ENCODE peak calls at places on chromosome 5, in six cellular contexts. One of them, this sample, is unnamed.

GRCh38 chr5:28269978-28270377 is 1231.6 kb upstream of the CDH9 start:
- DNase-seq in cardiac muscle cell: no peak
- DNase-seq in prostate gland: no peak
- DNase-seq in AG09319: no peak
- DNase-seq in Peyer's patch: no peak
- DNase-seq in heart left ventricle: no peak
- DNase-seq in this sample: no peak

GRCh38 chr5:107063511-107063910 is 607.2 kb downstream of the EFNA5 start:
- DNase-seq in heart left ventricle: no peak
- DNase-seq in AG09319: no peak
- DNase-seq in prostate gland: no peak
- DNase-seq in cardiac muscle cell: no peak
- DNase-seq in Peyer's patch: no peak
- DNase-seq in this sample: no peak

GRCh38 chr5:120446068-120446492 is 18.0 kb upstream of the PRR16 start:
- DNase-seq in AG09319: peak
- DNase-seq in prostate gland: no peak
- DNase-seq in heart left ventricle: no peak
- DNase-seq in cardiac muscle cell: no peak
- DNase-seq in Peyer's patch: no peak
- DNase-seq in this sample: no peak

GRCh38 chr5:56649569-56649968 is 165.8 kb upstream of the MAP3K1 start:
- DNase-seq in heart left ventricle: peak
- DNase-seq in cardiac muscle cell: no peak
- DNase-seq in prostate gland: no peak
- DNase-seq in Peyer's patch: no peak
- DNase-seq in AG09319: no peak
- DNase-seq in this sample: no peak

GRCh38 chr5:89847743-89848142 is 561.8 kb downstream of the CETN3 start:
- DNase-seq in cardiac muscle cell: no peak
- DNase-seq in heart left ventricle: no peak
- DNase-seq in prostate gland: no peak
- DNase-seq in Peyer's patch: no peak
- DNase-seq in AG09319: no peak
- DNase-seq in this sample: no peak

GRCh38 chr5:95973793-95974325 is 12.2 kb upstream of the ELL2 start:
- DNase-seq in prostate gland: no peak
- DNase-seq in AG09319: no peak
- DNase-seq in cardiac muscle cell: no peak
- DNase-seq in Peyer's patch: no peak
- DNase-seq in heart left ventricle: no peak
- DNase-seq in this sample: peak

GRCh38 chr5:6714221-6715041 is 1.2 kb downstream of the TENT4A start:
- DNase-seq in heart left ventricle: peak
- DNase-seq in cardiac muscle cell: peak
- DNase-seq in AG09319: no peak
- DNase-seq in prostate gland: no peak
- DNase-seq in Peyer's patch: peak
- DNase-seq in this sample: peak

GRCh38 chr5:126171916-126172315 is 251.3 kb upstream of the GRAMD2B start:
- DNase-seq in AG09319: no peak
- DNase-seq in heart left ventricle: no peak
- DNase-seq in prostate gland: no peak
- DNase-seq in Peyer's patch: no peak
- DNase-seq in cardiac muscle cell: no peak
- DNase-seq in this sample: no peak

GRCh38 chr5:52692039-52692438 is 95.7 kb upstream of the ITGA1 start:
- DNase-seq in Peyer's patch: no peak
- DNase-seq in heart left ventricle: no peak
- DNase-seq in AG09319: no peak
- DNase-seq in cardiac muscle cell: no peak
- DNase-seq in prostate gland: no peak
- DNase-seq in this sample: no peak

GRCh38 chr5:178532666-178533065 is 57.5 kb downstream of the COL23A1 start:
- DNase-seq in cardiac muscle cell: no peak
- DNase-seq in Peyer's patch: no peak
- DNase-seq in AG09319: no peak
- DNase-seq in prostate gland: no peak
- DNase-seq in heart left ventricle: no peak
- DNase-seq in this sample: no peak

DNA sequence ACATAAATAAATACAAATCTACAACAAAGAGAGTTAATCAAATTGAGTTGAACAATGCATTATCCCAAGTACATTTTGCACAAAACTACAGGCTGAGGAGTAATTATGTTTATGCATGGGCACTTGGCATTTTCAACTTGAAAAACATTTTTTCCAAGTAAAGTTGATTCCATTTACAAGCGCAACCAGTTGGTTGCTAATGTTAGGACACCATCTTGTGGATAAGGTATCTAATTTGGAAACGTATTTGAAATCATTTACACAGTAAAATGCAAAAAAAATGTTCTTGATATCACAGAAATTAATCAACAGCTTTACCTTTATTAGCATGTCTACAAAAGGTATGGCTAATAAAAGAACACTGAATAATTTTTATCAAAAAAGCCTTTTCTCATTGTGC is 18.8 kb downstream of the FTMT start:
- DNase-seq in cardiac muscle cell: no peak
- DNase-seq in heart left ventricle: no peak
- DNase-seq in AG09319: no peak
- DNase-seq in Peyer's patch: no peak
- DNase-seq in prostate gland: no peak
- DNase-seq in this sample: no peak
- TF ChIP-seq CTCF in cardiac muscle cell: no peak
- TF ChIP-seq CTCF in heart left ventricle: peak
- TF ChIP-seq CTCF in AG09319: peak
- TF ChIP-seq CTCF in Peyer's patch: no peak
- TF ChIP-seq CTCF in prostate gland: no peak
- TF ChIP-seq CTCF in this sample: no peak

DNA sequence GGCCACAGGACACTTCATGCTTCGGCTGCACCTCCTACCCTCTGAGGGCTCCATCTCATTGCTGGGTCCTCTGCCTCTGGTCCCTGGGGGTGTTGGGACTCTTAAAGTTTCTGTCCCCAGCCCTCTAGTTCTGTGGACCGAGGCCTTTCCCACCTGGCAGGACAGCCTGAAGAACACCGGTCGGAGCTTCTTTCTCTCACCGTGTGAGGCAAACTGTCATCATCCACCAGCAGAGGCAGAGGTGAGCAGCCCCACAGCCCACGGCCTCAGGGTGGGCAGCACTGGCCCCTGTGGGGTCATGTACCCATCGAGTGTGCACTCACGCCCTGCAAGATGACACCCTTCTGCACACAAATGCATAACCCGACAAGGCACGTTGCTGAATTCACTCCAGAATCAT is 49.9 kb downstream of the IRX2 start:
- DNase-seq in prostate gland: no peak
- DNase-seq in Peyer's patch: no peak
- DNase-seq in cardiac muscle cell: no peak
- DNase-seq in heart left ventricle: no peak
- DNase-seq in AG09319: no peak
- DNase-seq in this sample: no peak
- TF ChIP-seq CTCF in prostate gland: no peak
- TF ChIP-seq CTCF in Peyer's patch: no peak
- TF ChIP-seq CTCF in cardiac muscle cell: no peak
- TF ChIP-seq CTCF in heart left ventricle: no peak
- TF ChIP-seq CTCF in AG09319: no peak
- TF ChIP-seq CTCF in this sample: no peak

GRCh38 chr5:82467006-82467561 is 188.9 kb upstream of the RPS23 start:
- DNase-seq in Peyer's patch: no peak
- DNase-seq in heart left ventricle: no peak
- DNase-seq in AG09319: peak
- DNase-seq in cardiac muscle cell: no peak
- DNase-seq in prostate gland: no peak
- DNase-seq in this sample: no peak
- TF ChIP-seq CTCF in Peyer's patch: no peak
- TF ChIP-seq CTCF in heart left ventricle: peak
- TF ChIP-seq CTCF in AG09319: peak
- TF ChIP-seq CTCF in cardiac muscle cell: peak
- TF ChIP-seq CTCF in prostate gland: no peak
- TF ChIP-seq CTCF in this sample: no peak

GRCh38 chr5:145347026-145347616 is 488.0 kb downstream of the PRELID2 start:
- DNase-seq in Peyer's patch: no peak
- DNase-seq in prostate gland: no peak
- DNase-seq in heart left ventricle: no peak
- DNase-seq in AG09319: no peak
- DNase-seq in cardiac muscle cell: peak
- DNase-seq in this sample: no peak
- TF ChIP-seq CTCF in Peyer's patch: no peak
- TF ChIP-seq CTCF in prostate gland: no peak
- TF ChIP-seq CTCF in heart left ventricle: peak
- TF ChIP-seq CTCF in AG09319: peak
- TF ChIP-seq CTCF in cardiac muscle cell: peak
- TF ChIP-seq CTCF in this sample: peak

GRCh38 chr5:171226096-171226495 is 83.0 kb upstream of the TLX3 start:
- DNase-seq in Peyer's patch: no peak
- DNase-seq in prostate gland: no peak
- DNase-seq in heart left ventricle: no peak
- DNase-seq in AG09319: no peak
- DNase-seq in cardiac muscle cell: no peak
- DNase-seq in this sample: no peak
- TF ChIP-seq CTCF in Peyer's patch: no peak
- TF ChIP-seq CTCF in prostate gland: no peak
- TF ChIP-seq CTCF in heart left ventricle: no peak
- TF ChIP-seq CTCF in AG09319: peak
- TF ChIP-seq CTCF in cardiac muscle cell: peak
- TF ChIP-seq CTCF in this sample: peak

DNA sequence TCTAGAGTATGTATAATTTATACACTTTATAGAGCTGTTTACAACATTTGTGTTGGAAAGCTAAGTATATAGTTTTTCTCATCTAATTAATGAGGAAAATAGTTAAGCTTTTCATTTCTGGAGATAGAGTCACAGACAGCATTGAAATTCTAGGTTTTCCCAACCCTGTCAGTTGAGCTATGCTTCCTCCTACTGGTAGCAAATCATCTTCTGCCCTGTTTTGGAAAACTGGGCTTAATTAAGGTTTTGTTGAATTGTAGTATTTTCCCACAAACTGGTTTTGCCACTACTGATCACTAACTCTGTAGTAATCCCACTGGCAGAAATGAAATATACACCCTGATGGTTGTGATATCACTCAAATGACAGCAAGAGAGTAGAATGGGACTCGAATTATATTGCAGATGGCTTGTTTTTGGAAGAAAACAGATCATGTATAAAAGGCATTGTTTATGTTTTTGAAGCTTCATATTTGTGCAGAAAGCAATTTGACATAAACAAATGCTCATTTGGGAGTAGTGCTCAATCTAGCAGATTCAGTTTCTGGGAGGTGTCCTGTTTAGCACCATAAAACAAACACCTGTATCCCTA is 46.6 kb downstream of the CD180 start:
- DNase-seq in Peyer's patch: no peak
- DNase-seq in prostate gland: no peak
- DNase-seq in heart left ventricle: no peak
- DNase-seq in AG09319: peak
- DNase-seq in cardiac muscle cell: no peak
- DNase-seq in this sample: no peak
- TF ChIP-seq CTCF in Peyer's patch: no peak
- TF ChIP-seq CTCF in prostate gland: peak
- TF ChIP-seq CTCF in heart left ventricle: peak
- TF ChIP-seq CTCF in AG09319: peak
- TF ChIP-seq CTCF in cardiac muscle cell: peak
- TF ChIP-seq CTCF in this sample: no peak

GRCh38 chr5:181045316-181045715 is 5.2 kb downstream of the BTNL9 start:
- DNase-seq in heart left ventricle: no peak
- DNase-seq in prostate gland: no peak
- DNase-seq in Peyer's patch: no peak
- DNase-seq in cardiac muscle cell: no peak
- DNase-seq in AG09319: no peak
- DNase-seq in this sample: no peak
- TF ChIP-seq CTCF in heart left ventricle: peak
- TF ChIP-seq CTCF in prostate gland: no peak
- TF ChIP-seq CTCF in Peyer's patch: no peak
- TF ChIP-seq CTCF in cardiac muscle cell: no peak
- TF ChIP-seq CTCF in AG09319: no peak
- TF ChIP-seq CTCF in this sample: peak

This sample was measured in GM06990.